ENCODE peak calls at places on chromosomes 3 and 15, in five cellular contexts. U is HFF-Myc, O is progenitor cell of endocrine pancreas, X is neural progenitor cell, B is AG10803. D is an unnamed sample.

GRCh38 chr3:23888617-23889228 is 28.1 kb downstream of the NKIRAS1 start:
- DNase-seq in X (no peak), O (no peak), B (peak), U (no peak), D (peak)

GRCh38 chr3:179015551-179016020 is 56.0 kb downstream of the ZMAT3 start:
- DNase-seq in O (peak), B (peak), U (peak), X (peak), D (peak)

GRCh38 chr3:99881121-99881524 is 63.5 kb downstream of the CMSS1 start:
- DNase-seq in X (no peak), O (no peak), B (no peak), U (no peak), D (no peak)

GRCh38 chr15:34721802-34722795 is 32.7 kb downstream of the GJD2 start:
- DNase-seq in X (peak), O (no peak), U (no peak), B (peak), D (no peak)

GRCh38 chr3:65006300-65006739 is 318.5 kb upstream of the ADAMTS9 start:
- DNase-seq in B (peak), U (peak), O (no peak), X (no peak), D (no peak)

GRCh38 chr3:181178991-181179390 is 189.5 kb upstream of the DNAJC19 start:
- DNase-seq in U (no peak), X (no peak), O (no peak), B (no peak), D (no peak)

GRCh38 chr3:35088943-35089342 is 550.4 kb upstream of the ARPP21 start:
- DNase-seq in B (no peak), U (no peak), O (no peak), X (no peak), D (no peak)

GRCh38 chr15:67992834-67993233 is 61.3 kb upstream of the PIAS1 start:
- DNase-seq in X (no peak), U (no peak), O (no peak), B (no peak), D (no peak)

GRCh38 chr3:113629941-113630340 is 66.5 kb downstream of the USF3 start:
- DNase-seq in B (no peak), U (no peak), O (no peak), X (peak), D (no peak)

GRCh38 chr15:48336940-48337339 is 5.7 kb downstream of the DUT start:
- DNase-seq in U (no peak), B (peak), X (peak), O (no peak), D (no peak)

GRCh38 chr3:171115667-171116066 is 89.1 kb upstream of the SLC2A2 start:
- DNase-seq in O (no peak), X (peak), B (peak), U (no peak), D (no peak)

GRCh38 chr3:171110715-171111114 is 84.2 kb upstream of the SLC2A2 start:
- DNase-seq in O (no peak), B (no peak), U (no peak), X (no peak), D (no peak)

GRCh38 chr3:171116365-171116764 is 89.8 kb upstream of the SLC2A2 start:
- DNase-seq in B (peak), X (no peak), O (no peak), U (peak), D (no peak)

GRCh38 chr3:171116802-171117395 is 90.4 kb upstream of the SLC2A2 start:
- DNase-seq in B (no peak), O (no peak), X (no peak), U (no peak), D (no peak)

GRCh38 chr3:171113716-171114115 is 87.2 kb upstream of the SLC2A2 start:
- DNase-seq in B (no peak), X (peak), U (no peak), O (no peak), D (no peak)
- TF ChIP-seq CTCF in B (no peak), X (peak), U (no peak), O (peak), D (peak)

DNA sequence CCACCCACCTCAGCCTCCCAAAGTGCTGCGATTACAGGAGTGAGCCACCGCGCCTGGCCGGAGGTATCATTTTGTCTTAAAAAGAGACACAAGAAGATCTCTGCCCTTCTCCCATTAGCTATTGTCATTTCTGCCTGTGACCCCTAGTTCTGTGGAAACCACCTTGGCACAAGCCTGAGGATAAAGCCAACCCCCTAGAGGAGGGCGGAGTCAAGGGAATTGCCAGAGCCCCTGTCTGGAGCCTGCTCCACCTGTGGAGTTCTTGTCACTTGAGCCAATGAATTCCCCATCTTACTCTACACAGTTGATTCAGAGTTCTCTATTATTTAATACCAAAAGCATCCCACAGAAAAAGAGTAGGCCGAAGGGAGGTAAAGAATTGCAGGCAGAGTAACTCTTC is 34.9 kb upstream of the KLHL6 start:
- DNase-seq in U (no peak), B (no peak), X (no peak), O (no peak), D (no peak)
- TF ChIP-seq CTCF in U (no peak), B (no peak), X (no peak), O (no peak), D (no peak)

GRCh38 chr3:57078366-57079220 is 18.1 kb downstream of the SPATA12 start:
- DNase-seq in O (peak), U (no peak), X (peak), B (peak), D (no peak)
- TF ChIP-seq CTCF in O (peak), U (no peak), X (peak), B (peak), D (peak)

GRCh38 chr3:190499157-190499556 is 14.7 kb upstream of the IL1RAP start:
- DNase-seq in O (no peak), B (no peak), X (no peak), U (no peak), D (no peak)

GRCh38 chr3:190506271-190506670 is 7.6 kb upstream of the IL1RAP start:
- DNase-seq in U (no peak), O (no peak), B (no peak), X (no peak), D (no peak)

GRCh38 chr3:190505381-190506003 is 8.4 kb upstream of the IL1RAP start:
- DNase-seq in B (no peak), X (no peak), U (no peak), O (no peak), D (no peak)

DNA sequence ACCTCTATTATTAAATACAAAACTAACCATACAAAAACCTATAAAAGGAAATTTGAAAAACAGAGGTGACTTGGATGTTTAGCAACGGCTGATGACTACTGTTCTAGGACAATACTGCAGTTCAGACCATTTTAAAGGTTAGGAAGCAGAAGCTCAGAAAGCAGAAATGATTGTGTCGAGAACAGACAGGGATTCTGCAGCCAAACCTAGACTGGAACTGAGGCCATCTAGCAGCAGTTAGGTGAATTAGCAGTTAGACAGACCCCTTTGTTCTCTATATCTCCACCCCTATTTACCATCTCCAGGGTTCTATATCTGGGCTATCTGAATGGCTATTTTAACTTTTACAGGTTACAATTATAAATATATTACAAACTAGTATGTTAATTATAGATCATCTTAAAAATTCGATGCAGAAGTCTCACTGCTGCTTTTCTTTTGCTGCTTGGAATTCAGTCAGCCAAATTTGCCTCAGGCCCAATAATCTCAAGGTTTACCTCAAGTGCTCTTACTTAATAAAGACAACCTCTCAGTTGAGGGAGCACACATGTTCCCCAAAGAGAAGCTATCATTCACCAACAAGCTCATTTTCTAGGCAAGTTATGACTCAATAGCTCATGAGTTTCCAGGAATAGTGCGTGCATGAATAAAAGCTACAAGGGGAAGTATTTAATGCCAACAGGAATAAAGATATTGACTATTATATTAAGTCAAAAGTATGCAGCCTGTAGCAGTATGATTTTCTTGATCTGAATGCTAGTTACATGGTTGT is 9.3 kb upstream of the IL1RAP start:
- DNase-seq in B (peak), U (no peak), O (no peak), X (peak), D (no peak)
- TF ChIP-seq CTCF in B (no peak), U (no peak), O (peak), X (peak), D (peak)

DNA sequence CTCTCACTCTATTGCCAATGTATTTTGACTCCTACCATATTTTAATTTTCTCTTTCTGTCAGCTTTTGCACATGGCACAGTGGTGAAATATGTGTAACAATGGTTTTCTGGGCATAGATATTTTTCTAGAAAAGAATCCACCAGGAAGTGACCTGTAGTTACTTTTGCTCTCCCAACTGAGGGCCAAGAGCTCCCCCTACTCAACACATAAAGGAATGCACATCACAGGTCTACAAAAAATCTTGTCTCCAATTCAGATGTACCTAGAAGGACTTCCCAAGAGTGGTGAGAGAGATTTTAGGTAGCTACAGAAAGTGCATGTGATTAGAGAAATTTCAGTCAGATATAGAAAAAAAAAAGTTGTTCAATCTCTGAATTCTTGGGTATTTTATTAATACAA is 15.6 kb downstream of the CPA3 start:
- DNase-seq in X (peak), U (no peak), B (no peak), O (no peak), D (no peak)
- TF ChIP-seq CTCF in X (peak), U (peak), B (no peak), O (peak), D (peak)

GRCh38 chr3:66376568-66376967 is 124.3 kb downstream of the LRIG1 start:
- DNase-seq in U (peak), O (no peak), B (peak), X (no peak), D (no peak)

GRCh38 chr3:66367979-66368378 is 132.8 kb downstream of the LRIG1 start:
- DNase-seq in U (no peak), O (no peak), X (no peak), B (no peak), D (no peak)

GRCh38 chr3:66371432-66371831 is 129.4 kb downstream of the LRIG1 start:
- DNase-seq in O (no peak), U (no peak), X (no peak), B (no peak), D (no peak)

GRCh38 chr3:66370179-66370578 is 130.6 kb downstream of the LRIG1 start:
- DNase-seq in U (no peak), X (no peak), B (no peak), O (no peak), D (no peak)

DNA sequence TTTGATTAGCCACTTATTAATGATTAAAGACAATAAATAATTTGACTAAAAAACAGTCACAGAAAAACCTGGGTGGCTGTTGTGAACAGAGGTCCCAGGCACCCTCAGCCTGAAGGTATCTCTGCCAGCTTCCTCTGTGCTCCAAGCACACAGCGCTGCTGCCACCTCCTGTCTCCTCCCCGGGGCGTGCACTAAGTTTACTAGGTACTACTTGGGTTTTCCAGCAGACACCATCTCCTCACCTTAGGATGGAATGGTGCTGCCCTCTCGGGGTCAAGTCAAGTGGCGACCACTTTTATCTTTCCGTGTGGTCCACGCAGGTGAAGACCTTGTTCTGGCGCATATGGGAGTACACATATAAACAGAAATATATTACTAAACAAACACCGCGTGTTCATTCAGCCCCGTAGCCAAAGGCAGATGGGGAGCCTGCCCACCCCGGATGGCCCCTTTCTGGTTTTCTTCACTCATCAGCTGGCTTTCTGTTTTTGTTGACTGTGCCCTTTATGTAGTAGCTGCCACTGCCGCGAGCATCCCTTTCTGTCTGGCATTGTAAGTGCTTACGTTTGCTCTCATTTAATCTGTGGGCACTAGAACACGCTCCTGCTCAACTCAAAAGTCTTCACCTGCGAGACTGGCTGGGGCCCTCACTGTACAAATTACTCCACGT is 128.0 kb downstream of the LRIG1 start:
- DNase-seq in X (peak), O (no peak), U (no peak), B (no peak), D (no peak)
- TF ChIP-seq CTCF in X (peak), O (peak), U (peak), B (peak), D (peak)

GRCh38 chr3:155618575-155618974 is 126.3 kb downstream of the PLCH1 start:
- DNase-seq in X (no peak), U (no peak), B (no peak), O (no peak), D (no peak)
- TF ChIP-seq CTCF in X (no peak), U (no peak), B (no peak), O (no peak), D (no peak)

DNA sequence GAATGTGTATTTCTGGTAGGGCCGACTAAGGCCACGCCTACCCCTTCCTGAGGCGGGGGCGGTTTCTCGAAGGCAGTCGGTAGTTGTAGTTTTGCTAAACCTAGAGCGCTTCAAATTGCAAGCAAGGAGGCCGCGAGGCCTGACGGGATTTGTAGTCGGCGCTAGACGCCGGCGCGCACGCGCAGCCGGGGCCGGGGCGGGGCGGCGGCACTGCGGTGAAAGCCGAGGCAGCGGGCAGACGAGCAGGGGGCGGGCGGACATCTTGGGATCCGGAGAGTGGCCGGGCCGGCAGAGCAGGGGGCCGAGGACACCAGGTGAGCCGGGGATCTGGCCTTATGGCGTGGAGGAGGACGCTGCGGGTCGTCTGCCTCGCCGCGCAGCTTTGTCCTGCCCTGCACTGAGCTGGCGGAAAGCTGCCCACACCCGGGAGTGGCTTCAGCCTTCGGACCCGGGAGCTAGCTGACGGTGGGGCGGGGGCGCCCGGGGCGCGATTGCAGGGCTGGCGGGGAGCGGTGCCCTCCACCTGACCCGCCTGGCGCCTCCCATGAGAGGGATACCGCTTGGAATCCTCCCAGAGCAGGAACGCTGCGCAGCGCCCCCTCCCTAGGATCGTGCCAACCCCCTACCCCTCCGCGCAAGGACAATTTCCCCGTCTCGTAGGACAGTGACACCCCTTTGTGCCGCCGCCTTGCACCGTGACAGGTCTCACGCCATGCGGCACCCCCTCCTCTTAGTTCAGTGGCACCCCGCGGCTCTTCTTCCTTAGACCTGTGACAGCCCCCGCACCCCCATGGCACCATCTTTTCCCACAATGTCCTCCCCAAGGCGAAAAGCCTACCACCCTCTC is at the start of gene AP2M1:
- DNase-seq in X (peak), B (peak), U (peak), O (peak), D (peak)
- TF ChIP-seq CTCF in X (no peak), B (no peak), U (no peak), O (peak), D (no peak)

GRCh38 chr3:38117163-38117716 is 19.7 kb downstream of the ACAA1 start:
- DNase-seq in O (no peak), U (no peak), X (no peak), B (no peak), D (no peak)
- TF ChIP-seq CTCF in O (no peak), U (no peak), X (no peak), B (no peak), D (no peak)